ENCODE peak calls at places on chromosomes 12 and 14, in seven cellular contexts. One of them, this sample, is unnamed.

GRCh38 chr14:31895206-31895605 is 181.9 kb upstream of the ARHGAP5 start:
- DNase-seq in activated naive CD4-positive, alpha-beta T cell treated with Interleukin-2 at 50 U/mL for 16 hours: no peak
- DNase-seq in AG04449: peak
- DNase-seq in RWPE1: peak
- DNase-seq in stimulated activated CD8-positive, alpha-beta memory T cell treated with anti-CD3 and anti-CD28 coated beads, Interleukin-4, amount 100 ng/mL, for 4 hours: no peak
- DNase-seq in HFF-Myc: peak
- DNase-seq in KBM-7: no peak
- DNase-seq in this sample: no peak

GRCh38 chr12:18556081-18556645 is 181.6 kb downstream of the PLCZ1 start:
- DNase-seq in activated naive CD4-positive, alpha-beta T cell treated with Interleukin-2 at 50 U/mL for 16 hours: no peak
- DNase-seq in AG04449: no peak
- DNase-seq in RWPE1: no peak
- DNase-seq in stimulated activated CD8-positive, alpha-beta memory T cell treated with anti-CD3 and anti-CD28 coated beads, Interleukin-4, amount 100 ng/mL, for 4 hours: no peak
- DNase-seq in HFF-Myc: no peak
- DNase-seq in KBM-7: no peak
- DNase-seq in this sample: no peak

GRCh38 chr14:96146131-96146771 is 58.4 kb upstream of the BDKRB2 start:
- DNase-seq in activated naive CD4-positive, alpha-beta T cell treated with Interleukin-2 at 50 U/mL for 16 hours: no peak
- DNase-seq in AG04449: peak
- DNase-seq in RWPE1: no peak
- DNase-seq in stimulated activated CD8-positive, alpha-beta memory T cell treated with anti-CD3 and anti-CD28 coated beads, Interleukin-4, amount 100 ng/mL, for 4 hours: no peak
- DNase-seq in HFF-Myc: no peak
- DNase-seq in KBM-7: no peak
- DNase-seq in this sample: no peak

GRCh38 chr14:76924363-76925151 is 98.3 kb downstream of the LRRC74A start:
- DNase-seq in activated naive CD4-positive, alpha-beta T cell treated with Interleukin-2 at 50 U/mL for 16 hours: peak
- DNase-seq in AG04449: no peak
- DNase-seq in RWPE1: no peak
- DNase-seq in stimulated activated CD8-positive, alpha-beta memory T cell treated with anti-CD3 and anti-CD28 coated beads, Interleukin-4, amount 100 ng/mL, for 4 hours: no peak
- DNase-seq in HFF-Myc: no peak
- DNase-seq in KBM-7: peak
- DNase-seq in this sample: no peak

GRCh38 chr14:70394674-70395073 is 22.2 kb downstream of the SYNJ2BP start:
- DNase-seq in activated naive CD4-positive, alpha-beta T cell treated with Interleukin-2 at 50 U/mL for 16 hours: no peak
- DNase-seq in AG04449: no peak
- DNase-seq in RWPE1: no peak
- DNase-seq in stimulated activated CD8-positive, alpha-beta memory T cell treated with anti-CD3 and anti-CD28 coated beads, Interleukin-4, amount 100 ng/mL, for 4 hours: no peak
- DNase-seq in HFF-Myc: no peak
- DNase-seq in KBM-7: no peak
- DNase-seq in this sample: no peak

GRCh38 chr12:13316847-13317246 is 120.3 kb downstream of the EMP1 start:
- DNase-seq in activated naive CD4-positive, alpha-beta T cell treated with Interleukin-2 at 50 U/mL for 16 hours: no peak
- DNase-seq in AG04449: no peak
- DNase-seq in RWPE1: no peak
- DNase-seq in stimulated activated CD8-positive, alpha-beta memory T cell treated with anti-CD3 and anti-CD28 coated beads, Interleukin-4, amount 100 ng/mL, for 4 hours: no peak
- DNase-seq in HFF-Myc: no peak
- DNase-seq in KBM-7: no peak
- DNase-seq in this sample: no peak

GRCh38 chr14:56065621-56066295 is 52.5 kb upstream of the PELI2 start:
- DNase-seq in activated naive CD4-positive, alpha-beta T cell treated with Interleukin-2 at 50 U/mL for 16 hours: no peak
- DNase-seq in AG04449: no peak
- DNase-seq in RWPE1: peak
- DNase-seq in stimulated activated CD8-positive, alpha-beta memory T cell treated with anti-CD3 and anti-CD28 coated beads, Interleukin-4, amount 100 ng/mL, for 4 hours: no peak
- DNase-seq in HFF-Myc: no peak
- DNase-seq in KBM-7: no peak
- DNase-seq in this sample: no peak

GRCh38 chr12:16726879-16727278 is 120.9 kb upstream of the LMO3 start:
- DNase-seq in activated naive CD4-positive, alpha-beta T cell treated with Interleukin-2 at 50 U/mL for 16 hours: no peak
- DNase-seq in AG04449: no peak
- DNase-seq in RWPE1: no peak
- DNase-seq in stimulated activated CD8-positive, alpha-beta memory T cell treated with anti-CD3 and anti-CD28 coated beads, Interleukin-4, amount 100 ng/mL, for 4 hours: no peak
- DNase-seq in HFF-Myc: no peak
- DNase-seq in KBM-7: no peak
- DNase-seq in this sample: no peak

GRCh38 chr12:83318386-83318971 is 631.8 kb downstream of the TMTC2 start:
- DNase-seq in activated naive CD4-positive, alpha-beta T cell treated with Interleukin-2 at 50 U/mL for 16 hours: no peak
- DNase-seq in AG04449: no peak
- DNase-seq in RWPE1: no peak
- DNase-seq in stimulated activated CD8-positive, alpha-beta memory T cell treated with anti-CD3 and anti-CD28 coated beads, Interleukin-4, amount 100 ng/mL, for 4 hours: no peak
- DNase-seq in HFF-Myc: no peak
- DNase-seq in KBM-7: no peak
- DNase-seq in this sample: no peak

GRCh38 chr12:100472325-100472724 is 1.3 kb upstream of the NR1H4 start:
- DNase-seq in activated naive CD4-positive, alpha-beta T cell treated with Interleukin-2 at 50 U/mL for 16 hours: no peak
- DNase-seq in AG04449: no peak
- DNase-seq in RWPE1: no peak
- DNase-seq in stimulated activated CD8-positive, alpha-beta memory T cell treated with anti-CD3 and anti-CD28 coated beads, Interleukin-4, amount 100 ng/mL, for 4 hours: no peak
- DNase-seq in HFF-Myc: no peak
- DNase-seq in KBM-7: no peak
- DNase-seq in this sample: no peak

GRCh38 chr14:77403798-77404197 is 19.5 kb downstream of the NOXRED1 start:
- DNase-seq in activated naive CD4-positive, alpha-beta T cell treated with Interleukin-2 at 50 U/mL for 16 hours: no peak
- DNase-seq in AG04449: no peak
- DNase-seq in RWPE1: no peak
- DNase-seq in stimulated activated CD8-positive, alpha-beta memory T cell treated with anti-CD3 and anti-CD28 coated beads, Interleukin-4, amount 100 ng/mL, for 4 hours: no peak
- DNase-seq in HFF-Myc: no peak
- DNase-seq in KBM-7: no peak
- DNase-seq in this sample: no peak

GRCh38 chr14:75518625-75519024 is 3.6 kb upstream of the BATF start:
- DNase-seq in activated naive CD4-positive, alpha-beta T cell treated with Interleukin-2 at 50 U/mL for 16 hours: peak
- DNase-seq in AG04449: no peak
- DNase-seq in RWPE1: no peak
- DNase-seq in stimulated activated CD8-positive, alpha-beta memory T cell treated with anti-CD3 and anti-CD28 coated beads, Interleukin-4, amount 100 ng/mL, for 4 hours: no peak
- DNase-seq in HFF-Myc: no peak
- DNase-seq in KBM-7: peak
- DNase-seq in this sample: no peak

GRCh38 chr12:18461738-18462137 is 200.4 kb downstream of the PIK3C2G start:
- DNase-seq in activated naive CD4-positive, alpha-beta T cell treated with Interleukin-2 at 50 U/mL for 16 hours: no peak
- DNase-seq in AG04449: no peak
- DNase-seq in RWPE1: no peak
- DNase-seq in stimulated activated CD8-positive, alpha-beta memory T cell treated with anti-CD3 and anti-CD28 coated beads, Interleukin-4, amount 100 ng/mL, for 4 hours: no peak
- DNase-seq in HFF-Myc: no peak
- DNase-seq in KBM-7: no peak
- DNase-seq in this sample: no peak

GRCh38 chr12:107917912-107918800 is 143.7 kb downstream of the ASCL4 start:
- DNase-seq in activated naive CD4-positive, alpha-beta T cell treated with Interleukin-2 at 50 U/mL for 16 hours: no peak
- DNase-seq in AG04449: no peak
- DNase-seq in RWPE1: peak
- DNase-seq in stimulated activated CD8-positive, alpha-beta memory T cell treated with anti-CD3 and anti-CD28 coated beads, Interleukin-4, amount 100 ng/mL, for 4 hours: no peak
- DNase-seq in HFF-Myc: peak
- DNase-seq in KBM-7: peak
- DNase-seq in this sample: no peak

GRCh38 chr12:132807295-132808222 is 21.1 kb downstream of the GOLGA3 start:
- DNase-seq in activated naive CD4-positive, alpha-beta T cell treated with Interleukin-2 at 50 U/mL for 16 hours: no peak
- DNase-seq in AG04449: no peak
- DNase-seq in RWPE1: peak
- DNase-seq in stimulated activated CD8-positive, alpha-beta memory T cell treated with anti-CD3 and anti-CD28 coated beads, Interleukin-4, amount 100 ng/mL, for 4 hours: no peak
- DNase-seq in HFF-Myc: no peak
- DNase-seq in KBM-7: no peak
- DNase-seq in this sample: no peak

GRCh38 chr12:107593713-107594381 is 91.8 kb upstream of the PWP1 start:
- DNase-seq in activated naive CD4-positive, alpha-beta T cell treated with Interleukin-2 at 50 U/mL for 16 hours: no peak
- DNase-seq in AG04449: no peak
- DNase-seq in RWPE1: no peak
- DNase-seq in stimulated activated CD8-positive, alpha-beta memory T cell treated with anti-CD3 and anti-CD28 coated beads, Interleukin-4, amount 100 ng/mL, for 4 hours: no peak
- DNase-seq in HFF-Myc: no peak
- DNase-seq in KBM-7: peak
- DNase-seq in this sample: no peak

GRCh38 chr14:95096476-95096875 is 60.9 kb downstream of the DICER1 start:
- DNase-seq in activated naive CD4-positive, alpha-beta T cell treated with Interleukin-2 at 50 U/mL for 16 hours: no peak
- DNase-seq in AG04449: no peak
- DNase-seq in RWPE1: no peak
- DNase-seq in stimulated activated CD8-positive, alpha-beta memory T cell treated with anti-CD3 and anti-CD28 coated beads, Interleukin-4, amount 100 ng/mL, for 4 hours: no peak
- DNase-seq in HFF-Myc: no peak
- DNase-seq in KBM-7: no peak
- DNase-seq in this sample: no peak

This sample was measured in naive B cell.